ENCODE peak calls at places on chromosomes 13 and 19, in six cellular contexts. Z, N, B, P, L and W are unnamed samples.

GRCh38 chr13:114272977-114273376 is 8.4 kb upstream of the UPF3A start:
- DNase-seq in Z (no peak), N (no peak), B (no peak), P (no peak), L (no peak), W (no peak)

GRCh38 chr13:49554387-49554786 is 31.0 kb downstream of the RCBTB1 start:
- DNase-seq in Z (no peak), N (no peak), B (no peak), P (no peak), L (no peak), W (no peak)

GRCh38 chr19:16106121-16106520 is 5.6 kb upstream of the RAB8A start:
- DNase-seq in Z (no peak), N (no peak), B (no peak), P (no peak), L (no peak), W (no peak)

GRCh38 chr13:91184244-91184926 is 163.1 kb upstream of the MIR17HG start:
- DNase-seq in Z (no peak), N (no peak), B (no peak), P (no peak), L (no peak), W (no peak)

GRCh38 chr13:80654638-80655249 is 313.8 kb upstream of the SPRY2 start:
- DNase-seq in Z (no peak), N (peak; percentile 45), B (no peak), P (no peak), L (no peak), W (no peak)

GRCh38 chr19:29745253-29745652 is 30.2 kb upstream of the C19orf12 start:
- DNase-seq in Z (no peak), N (no peak), B (no peak), P (no peak), L (no peak), W (no peak)

GRCh38 chr13:45873491-45874360 is 22.2 kb upstream of the SIAH3 start:
- DNase-seq in Z (no peak), N (no peak), B (peak; percentile 34), P (no peak), L (peak; percentile 40), W (no peak)

GRCh38 chr19:38805180-38805579 is 7.6 kb downstream of the LGALS4 start:
- DNase-seq in Z (no peak), N (no peak), B (no peak), P (no peak), L (peak; percentile 2), W (no peak)

GRCh38 chr19:18529782-18530181 is 7.9 kb upstream of the ELL start:
- DNase-seq in Z (no peak), N (no peak), B (no peak), P (no peak), L (no peak), W (no peak)

GRCh38 chr13:114110091-114110829 is 22.2 kb downstream of the RASA3 start:
- DNase-seq in Z (peak; percentile 55), N (peak; percentile 78), B (no peak), P (no peak), L (no peak), W (no peak)

GRCh38 chr13:63156816-63157215 is 1741.2 kb upstream of the PCDH20 start:
- DNase-seq in Z (no peak), N (no peak), B (no peak), P (no peak), L (no peak), W (no peak)

GRCh38 chr13:46648166-46648607 is 95.2 kb downstream of the LRCH1 start:
- DNase-seq in Z (peak; percentile 66), N (no peak), B (no peak), P (no peak), L (no peak), W (peak; percentile 51)

GRCh38 chr13:112768795-112769411 is 79.1 kb downstream of the ATP11A start:
- DNase-seq in Z (no peak), N (peak; percentile 85), B (no peak), P (peak; percentile 77), L (no peak), W (no peak)

GRCh38 chr19:48145596-48146254 is 24.4 kb downstream of the LIG1 start:
- DNase-seq in Z (no peak), N (no peak), B (no peak), P (no peak), L (no peak), W (no peak)

GRCh38 chr13:93784191-93784590 is 557.6 kb downstream of the GPC6 start:
- DNase-seq in Z (no peak), N (no peak), B (no peak), P (no peak), L (no peak), W (no peak)

GRCh38 chr19:47445937-47446402 is 25.7 kb downstream of the SLC8A2 start:
- DNase-seq in Z (peak; percentile 62), N (peak; percentile 62), B (no peak), P (peak; percentile 42), L (no peak), W (no peak)

GRCh38 chr13:113656831-113657671 is 947 bp downstream of the ATP4B start:
- DNase-seq in Z (no peak), N (peak; percentile 35), B (no peak), P (no peak), L (no peak), W (no peak)

GRCh38 chr13:99737456-99737855 is 234.1 kb downstream of the ZIC5 start:
- DNase-seq in Z (no peak), N (no peak), B (no peak), P (no peak), L (no peak), W (no peak)

GRCh38 chr19:29812080-29812880 is 489 bp downstream of the CCNE1 start:
- DNase-seq in Z (no peak), N (peak; percentile 51), B (no peak), P (no peak), L (no peak), W (no peak)

GRCh38 chr19:12545267-12545666 is 6.0 kb downstream of the ZNF564 start:
- DNase-seq in Z (no peak), N (no peak), B (no peak), P (no peak), L (no peak), W (no peak)

DNA sequence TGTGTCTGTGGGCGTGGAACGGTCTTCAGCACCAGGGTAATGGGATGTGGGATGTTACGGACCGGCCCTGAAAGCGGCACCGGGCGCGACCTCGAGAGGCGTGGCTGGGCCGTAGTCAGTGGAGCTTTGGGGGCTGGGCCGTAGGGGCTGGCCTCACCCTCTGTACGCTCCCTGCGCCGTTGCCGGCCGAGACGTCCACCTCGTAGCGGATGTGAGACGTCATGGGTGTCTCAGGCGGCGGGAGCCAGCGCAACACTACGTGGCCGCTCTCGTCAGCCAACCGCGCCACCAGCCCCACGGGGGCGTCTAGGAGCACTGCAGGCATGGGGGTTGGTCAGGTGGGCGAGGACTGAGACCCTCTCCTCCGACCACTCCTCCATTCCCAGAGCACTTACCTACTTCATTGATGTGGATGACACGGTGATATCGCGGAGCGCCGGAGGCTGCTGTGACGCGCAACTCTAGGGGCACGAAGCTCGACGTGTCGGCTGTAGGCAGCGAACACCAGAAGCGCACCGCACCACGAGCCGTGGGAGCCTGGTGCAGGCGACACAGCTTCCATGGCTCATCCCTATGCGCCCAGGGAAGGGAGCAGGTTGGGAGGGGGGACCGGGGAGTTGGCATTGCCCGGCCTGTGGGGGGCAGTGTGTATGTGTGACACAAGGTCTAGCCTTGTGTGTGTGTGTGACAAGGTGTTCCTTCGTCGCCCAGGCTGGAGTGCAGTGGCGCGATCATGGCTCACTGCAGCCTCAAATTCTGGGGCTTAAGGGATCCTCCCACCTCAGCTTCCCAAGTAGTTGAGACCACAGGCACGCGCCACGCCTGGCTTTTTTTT is 2.4 kb downstream of the EPOR start:
- DNase-seq in Z (peak; percentile 63), N (peak; percentile 79), B (no peak), P (peak; percentile 55), L (peak; percentile 63), W (peak; percentile 46)
- H3K4me3 ChIP-seq in Z (no peak overlapping the region), N (peak overlapping the region; percentile 76), B (peak overlapping the region; percentile 69), P (peak overlapping the region; percentile 4), L (peak overlapping the region; percentile 61), W (peak overlapping the region; percentile 73)

DNA sequence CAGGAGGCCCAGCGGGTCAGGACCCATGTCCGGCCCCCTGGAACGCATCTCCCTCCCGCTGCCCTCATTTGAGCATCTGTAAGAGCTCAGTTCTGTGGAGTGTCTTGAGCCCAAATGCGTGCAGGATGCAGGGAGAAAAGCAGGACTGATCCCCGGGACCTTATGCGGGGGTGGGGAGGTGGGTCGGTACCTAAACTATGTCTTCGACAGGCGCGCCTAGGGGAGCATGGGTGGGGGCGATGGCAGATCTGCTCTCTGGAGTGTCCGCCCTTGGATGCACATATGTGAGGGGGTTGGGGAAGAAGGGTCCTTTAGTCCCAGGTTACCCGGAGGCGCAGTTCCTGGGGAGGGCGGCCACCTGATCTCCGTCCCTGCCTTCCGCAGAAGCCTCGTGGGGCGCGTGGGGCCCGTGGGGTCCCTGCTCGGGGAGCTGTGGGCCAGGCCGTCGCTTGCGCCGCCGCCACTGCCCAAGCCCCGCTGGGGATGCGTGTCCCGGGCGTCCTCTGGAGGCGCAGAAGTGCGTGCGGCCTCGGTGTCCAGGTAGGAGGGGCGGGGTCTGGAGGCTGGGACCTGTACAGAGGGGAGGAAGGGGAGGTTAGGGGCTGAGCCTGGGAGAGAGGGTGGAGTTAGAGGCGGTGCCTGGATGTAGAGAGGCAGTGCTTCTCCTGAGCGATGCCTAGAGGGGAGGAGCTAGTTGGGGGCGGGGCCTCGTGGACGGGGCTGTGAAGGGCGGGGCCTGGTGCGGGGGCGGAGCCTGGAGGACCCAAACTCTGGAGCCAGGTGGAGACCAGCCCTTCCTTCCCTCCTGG is 2.8 kb downstream of the CILP2 start:
- DNase-seq in Z (peak; percentile 36), N (peak; percentile 65), B (no peak), P (peak; percentile 47), L (no peak), W (no peak)
- H3K4me3 ChIP-seq in Z (no peak overlapping the region), N (peak overlapping the region; percentile 23), B (peak overlapping the region; percentile 16), P (no peak overlapping the region), L (no peak overlapping the region), W (peak overlapping the region; percentile 23)

DNA sequence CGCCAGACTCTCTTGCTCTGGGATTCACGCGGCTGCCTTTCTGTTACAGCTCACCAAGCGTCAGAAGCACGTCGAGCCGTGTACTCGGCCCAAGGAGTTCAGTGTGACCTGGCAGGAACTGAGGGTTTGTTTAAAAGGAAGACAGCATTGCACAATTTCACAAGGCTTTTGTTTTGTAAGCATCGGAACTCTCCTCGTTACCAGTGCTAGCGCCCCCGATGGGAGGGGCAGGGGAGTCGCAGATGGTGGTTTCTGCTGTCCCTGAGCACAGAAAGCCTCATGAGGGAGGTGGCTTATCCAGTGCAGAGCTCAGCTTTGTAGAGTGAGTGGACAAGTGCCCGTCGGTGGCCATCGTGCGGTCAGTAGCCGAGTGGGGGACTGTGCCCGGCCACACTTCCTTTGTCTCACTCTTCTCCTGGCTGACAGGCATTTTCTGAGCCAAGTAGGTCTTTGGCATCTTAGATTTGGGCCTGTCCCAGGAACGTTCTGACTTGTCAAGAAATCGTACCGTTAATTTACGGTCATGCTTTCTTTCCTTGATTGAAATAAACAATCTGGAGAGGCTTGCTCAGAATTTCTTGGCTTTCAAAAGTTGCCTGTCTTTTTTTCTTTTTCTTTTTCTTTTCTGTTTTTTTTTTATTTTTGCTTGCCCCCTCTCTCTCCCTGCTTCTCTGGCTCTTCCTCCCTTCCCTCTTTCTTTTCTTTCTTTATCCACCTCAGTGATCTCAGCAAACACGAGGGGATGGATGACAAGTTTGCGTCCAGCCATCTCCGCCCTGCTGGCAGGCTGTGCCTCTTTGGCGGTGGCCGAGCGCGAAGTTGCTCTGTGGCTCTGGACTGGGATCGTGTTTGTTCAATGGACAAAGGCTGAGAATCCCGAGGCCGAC is 7.7 kb downstream of the KDM4B start:
- DNase-seq in Z (peak; percentile 82), N (peak; percentile 88), B (peak; percentile 98), P (peak; percentile 80), L (peak; percentile 98), W (peak; percentile 89)
- H3K4me3 ChIP-seq in Z (no peak overlapping the region), N (peak overlapping the region; percentile 26), B (peak overlapping the region; percentile 18), P (no peak overlapping the region), L (peak overlapping the region; percentile 52), W (no peak overlapping the region)

DNA sequence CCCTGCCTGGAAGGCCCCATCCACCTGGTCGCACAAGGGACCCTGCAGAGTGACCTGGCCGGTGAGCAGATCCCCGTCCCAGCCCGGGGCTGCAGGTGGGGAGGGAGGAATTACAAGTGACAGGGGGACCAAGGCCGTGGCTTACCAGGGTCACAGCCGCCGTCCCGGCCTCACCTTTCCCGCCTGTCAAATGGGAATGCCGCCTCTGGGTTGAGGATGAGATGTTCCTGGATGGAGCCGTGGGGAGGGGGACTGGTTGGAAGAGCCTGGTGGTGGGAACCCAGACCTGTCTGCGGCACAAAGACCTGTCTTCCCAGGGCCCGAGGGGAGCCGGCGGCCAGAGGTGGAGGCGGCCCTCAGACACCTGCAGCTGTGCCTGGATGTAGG is 5.5 kb downstream of the PLK5 start:
- DNase-seq in Z (no peak), N (no peak), B (no peak), P (no peak), L (no peak), W (no peak)
- H3K4me3 ChIP-seq in Z (no peak overlapping the region), N (no peak overlapping the region), B (no peak overlapping the region), P (no peak overlapping the region), L (no peak overlapping the region), W (no peak overlapping the region)